ENCODE peak calls at places on chromosomes 7 and 10, in nine cellular contexts. H is GM12878, M is HCT116, N is SK-N-SH, E is H1, Z is K562, X is spleen, T is vagina, I is upper lobe of left lung. K is an unnamed sample.

GRCh38 chr10:4470231-4470840 is 355.7 kb upstream of the AKR1E2 start:
- DNase-seq in I (no peak), H (no peak), T (no peak), Z (no peak), N (no peak), X (no peak), M (no peak), E (no peak), K (no peak)

GRCh38 chr10:36254191-36254590 is 612.1 kb upstream of the FZD8 start:
- DNase-seq in T (no peak), X (no peak), N (no peak), M (no peak), I (no peak), E (no peak), Z (no peak), H (no peak), K (peak; percentile 52)

GRCh38 chr10:98088186-98088971 is 46.1 kb upstream of the R3HCC1L start:
- DNase-seq in T (no peak), Z (no peak), M (no peak), N (no peak), E (no peak), I (no peak), H (no peak), X (no peak), K (no peak)

GRCh38 chr10:89535185-89536012 is at the start of gene SLC16A12:
- DNase-seq in X (no peak), E (peak; percentile 27), I (peak; percentile 85), T (no peak), N (peak; percentile 74), M (no peak), H (no peak), Z (no peak), K (no peak)

GRCh38 chr10:6716521-6716920 is 136.4 kb upstream of the PRKCQ start:
- DNase-seq in I (no peak), T (peak; percentile 93), N (no peak), E (no peak), M (no peak), X (no peak), H (no peak), Z (no peak), K (no peak)

GRCh38 chr7:2717293-2717904 is 29.4 kb downstream of the AMZ1 start:
- DNase-seq in M (no peak), T (no peak), E (no peak), Z (peak; percentile 88), N (peak; percentile 90), X (peak; percentile 83), I (no peak), H (no peak), K (no peak)

GRCh38 chr7:13821152-13821787 is 168.2 kb downstream of the ETV1 start:
- DNase-seq in T (no peak), N (no peak), E (no peak), X (no peak), M (no peak), Z (no peak), I (no peak), H (no peak), K (no peak)

GRCh38 chr7:151674161-151674920 is 154.6 kb upstream of the RHEB start:
- DNase-seq in T (no peak), N (no peak), Z (no peak), E (no peak), I (no peak), X (no peak), M (no peak), H (no peak), K (no peak)

GRCh38 chr7:82335927-82336326 is 107.7 kb downstream of the CACNA2D1 start:
- DNase-seq in N (peak; percentile 77), E (no peak), M (no peak), Z (no peak), I (no peak), T (no peak), H (no peak), X (no peak), K (no peak)

GRCh38 chr7:112573302-112574039 is 92.7 kb downstream of the LSMEM1 start:
- DNase-seq in Z (peak; percentile 94), E (no peak), H (no peak), M (no peak), X (no peak), N (no peak), I (no peak), T (no peak), K (no peak)

GRCh38 chr10:88343761-88344484 is 239.2 kb downstream of the RNLS start:
- DNase-seq in H (no peak), I (no peak), X (no peak), T (no peak), Z (no peak), N (peak; percentile 43), E (no peak), M (no peak), K (no peak)

GRCh38 chr10:61786728-61787127 is 114.8 kb upstream of the ARID5B start:
- DNase-seq in X (no peak), N (no peak), Z (peak; percentile 68), E (no peak), I (no peak), T (no peak), M (peak; percentile 12), H (peak; percentile 50), K (no peak)

GRCh38 chr10:73591935-73592699 is 975 bp upstream of the USP54 start:
- DNase-seq in I (no peak), E (peak; percentile 66), T (no peak), Z (peak; percentile 77), N (peak; percentile 17), M (peak; percentile 48), H (peak; percentile 31), X (no peak), K (peak; percentile 74)

GRCh38 chr10:18325889-18326531 is 185.8 kb downstream of the CACNB2 start:
- DNase-seq in X (no peak), E (no peak), Z (no peak), I (no peak), T (no peak), M (no peak), H (no peak), N (no peak), K (no peak)

GRCh38 chr7:28036748-28037147 is 143.8 kb downstream of the JAZF1 start:
- DNase-seq in X (no peak), E (no peak), T (no peak), N (no peak), I (no peak), H (no peak), M (no peak), Z (no peak), K (no peak)

GRCh38 chr10:12564173-12564572 is 214.8 kb downstream of the CAMK1D start:
- DNase-seq in M (no peak), N (no peak), X (no peak), Z (no peak), H (no peak), E (no peak), I (no peak), T (no peak), K (no peak)

GRCh38 chr7:150800576-150801241 is at the start of gene TMEM176A:
- DNase-seq in X (no peak), H (no peak), Z (no peak), T (no peak), I (peak; percentile 85), N (no peak), M (no peak), E (no peak), K (no peak)

GRCh38 chr7:130432886-130433285 is 7.9 kb downstream of the CEP41 start:
- DNase-seq in H (no peak), N (no peak), M (no peak), E (no peak), I (no peak), T (no peak), Z (no peak), X (no peak), K (no peak)

GRCh38 chr7:80596933-80597517 is 41.4 kb upstream of the CD36 start:
- DNase-seq in M (no peak), X (no peak), I (no peak), H (no peak), E (no peak), Z (no peak), T (no peak), N (no peak), K (no peak)

GRCh38 chr7:144622751-144623150 is 213.1 kb downstream of the TPK1 start:
- DNase-seq in I (no peak), X (no peak), N (no peak), Z (no peak), E (no peak), T (no peak), H (no peak), M (no peak), K (no peak)

GRCh38 chr7:143407296-143408246 is 1.1 kb downstream of the EPHA1 start:
- DNase-seq in T (no peak), E (no peak), H (no peak), Z (peak; percentile 35), X (no peak), N (no peak), M (no peak), I (no peak), K (peak; percentile 17)
- TF ChIP-seq POLR2AphosphoS5 in T (no peak), E (no peak), H (no peak), Z (no peak), X (no peak), N (no peak), M (no peak), I (no peak), K (no peak)

DNA sequence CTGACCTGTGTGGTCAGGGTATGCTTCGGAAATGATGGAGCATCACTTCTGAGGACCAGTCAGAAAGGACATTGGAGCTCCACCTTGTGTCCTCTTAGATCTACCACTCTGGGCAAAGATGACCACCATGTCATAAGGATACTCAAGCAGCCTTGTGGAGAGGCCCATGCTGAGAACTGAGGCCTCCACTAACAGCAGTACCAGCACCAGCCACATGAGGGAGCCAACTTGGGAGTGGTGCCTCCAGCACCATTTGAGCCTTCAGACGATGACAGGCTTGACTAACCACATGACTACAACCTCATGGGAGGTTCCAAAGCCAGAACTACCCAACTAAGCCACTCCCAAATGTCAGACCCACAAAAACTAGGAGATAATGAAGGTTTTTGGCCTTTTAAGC is 116.0 kb downstream of the NPTX2 start:
- DNase-seq in X (no peak), N (peak; percentile 55), Z (peak; percentile 83), I (no peak), T (no peak), H (peak; percentile 20), E (no peak), M (peak; percentile 85), K (no peak)
- TF ChIP-seq CTCF in X (no peak), N (peak; percentile 46), Z (peak; percentile 85), I (peak; percentile 24), T (no peak), H (peak; percentile 78), E (peak; percentile 70), M (peak; percentile 90), K (no peak)

GRCh38 chr10:77959384-77959783 is 32.8 kb upstream of the DLG5 start:
- DNase-seq in I (no peak), H (no peak), T (no peak), N (no peak), X (no peak), E (no peak), Z (no peak), M (no peak), K (no peak)
- TF ChIP-seq POLR2AphosphoS5 in I (no peak), H (no peak), T (no peak), N (no peak), X (no peak), E (no peak), Z (no peak), M (no peak), K (no peak)

DNA sequence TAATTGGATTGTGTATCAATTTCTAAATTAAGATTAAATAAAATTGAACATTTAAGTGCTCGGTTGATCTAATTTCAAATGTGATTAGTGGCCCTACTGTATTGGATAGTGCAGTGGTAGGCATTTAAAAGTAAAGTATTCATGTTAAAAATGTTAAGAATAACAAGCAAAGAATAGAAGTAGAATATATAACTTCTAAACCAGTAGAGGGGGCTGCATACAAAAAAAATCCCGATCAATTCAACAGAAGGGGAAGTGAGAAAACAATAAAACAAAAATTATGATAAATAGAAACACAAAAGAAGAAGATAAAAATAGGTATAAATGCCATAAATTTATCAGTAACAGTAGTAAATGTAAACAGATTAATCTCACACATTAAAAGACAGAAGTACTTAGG is 24.9 kb upstream of the WDFY4 start:
- DNase-seq in X (no peak), T (no peak), N (peak; percentile 48), H (no peak), E (no peak), I (no peak), Z (no peak), M (no peak), K (no peak)
- TF ChIP-seq CTCF in X (peak; percentile 8), T (no peak), N (peak; percentile 64), H (peak; percentile 42), E (peak; percentile 8), I (no peak), Z (peak; percentile 36), M (no peak), K (no peak)

K was measured in breast epithelium.